ENCODE peak calls at places on chromosomes 2 and 18, in seven cellular contexts. X is lower lobe of right lung, Q is H1, N is osteocyte, A is H9, O is WERI-Rb-1, V is OCI-LY7. Z is an unnamed sample.

GRCh38 chr2:22601007-22601406 is 784.0 kb upstream of the KLHL29 start:
- DNase-seq in X (no peak), Q (no peak), N (no peak), A (no peak), O (no peak), V (no peak), Z (no peak)

GRCh38 chr2:173982918-173983317 is 17.7 kb upstream of the SP3 start:
- DNase-seq in X (no peak), Q (no peak), N (no peak), A (no peak), O (peak; percentile 32), V (no peak), Z (no peak)

GRCh38 chr2:121345887-121346286 is 60.9 kb upstream of the TFCP2L1 start:
- DNase-seq in X (no peak), Q (no peak), N (no peak), A (no peak), O (no peak), V (no peak), Z (no peak)

GRCh38 chr2:173151671-173152398 is 76.2 kb downstream of the MAP3K20 start:
- DNase-seq in X (no peak), Q (no peak), N (no peak), A (no peak), O (no peak), V (no peak), Z (no peak)

GRCh38 chr2:82344670-82345069 is 2040.1 kb upstream of the LRRTM1 start:
- DNase-seq in X (no peak), Q (peak; percentile 17), N (no peak), A (peak; percentile 30), O (no peak), V (no peak), Z (no peak)

GRCh38 chr2:140011287-140011686 is 1231.1 kb upstream of the NXPH2 start:
- DNase-seq in X (no peak), Q (no peak), N (no peak), A (no peak), O (no peak), V (no peak), Z (no peak)

GRCh38 chr2:234444888-234445287 is 52.0 kb downstream of the ARL4C start:
- DNase-seq in X (no peak), Q (no peak), N (no peak), A (no peak), O (no peak), V (peak; percentile 71), Z (peak; percentile 26)

GRCh38 chr18:59033361-59033760 is 106.3 kb upstream of the SEC11C start:
- DNase-seq in X (no peak), Q (no peak), N (peak; percentile 40), A (no peak), O (no peak), V (no peak), Z (no peak)

GRCh38 chr2:23617817-23618216 is 232.8 kb downstream of the KLHL29 start:
- DNase-seq in X (no peak), Q (no peak), N (no peak), A (no peak), O (no peak), V (no peak), Z (no peak)

GRCh38 chr2:34204560-34204959 is 605.5 kb upstream of the FAM98A start:
- DNase-seq in X (no peak), Q (no peak), N (no peak), A (no peak), O (no peak), V (no peak), Z (no peak)

GRCh38 chr18:66621816-66622576 is 18.1 kb upstream of the CDH19 start:
- DNase-seq in X (no peak), Q (no peak), N (no peak), A (no peak), O (peak; percentile 38), V (no peak), Z (no peak)

GRCh38 chr2:27566628-27567027 is 16.2 kb upstream of the ZNF512 start:
- DNase-seq in X (no peak), Q (no peak), N (no peak), A (no peak), O (no peak), V (no peak), Z (no peak)

GRCh38 chr18:57437433-57437781 is 2.2 kb downstream of the ONECUT2 start:
- DNase-seq in X (no peak), Q (no peak), N (no peak), A (peak; percentile 61), O (peak; percentile 69), V (no peak), Z (peak; percentile 29)

GRCh38 chr18:27723168-27723567 is 453.8 kb downstream of the CDH2 start:
- DNase-seq in X (no peak), Q (no peak), N (no peak), A (no peak), O (no peak), V (no peak), Z (no peak)

GRCh38 chr2:70305531-70305930 is 3.7 kb upstream of the FAM136A start:
- DNase-seq in X (no peak), Q (no peak), N (peak; percentile 64), A (no peak), O (peak; percentile 35), V (no peak), Z (no peak)

GRCh38 chr18:34834897-34835296 is 124.8 kb downstream of the DTNA start:
- DNase-seq in X (no peak), Q (no peak), N (no peak), A (no peak), O (no peak), V (no peak), Z (peak; percentile 5)

GRCh38 chr18:47752796-47753645 is 177.4 kb downstream of the SMAD2 start:
- DNase-seq in X (no peak), Q (no peak), N (no peak), A (no peak), O (no peak), V (no peak), Z (no peak)

GRCh38 chr18:47754311-47755101 is 176.0 kb downstream of the SMAD2 start:
- DNase-seq in X (no peak), Q (peak; percentile 71), N (no peak), A (peak; percentile 91), O (peak; percentile 92), V (peak; percentile 20), Z (peak; percentile 83)

GRCh38 chr18:47756364-47757016 is 174.0 kb downstream of the SMAD2 start:
- DNase-seq in X (peak; percentile 74), Q (peak; percentile 34), N (no peak), A (peak; percentile 81), O (peak; percentile 85), V (peak; percentile 34), Z (peak; percentile 69)

GRCh38 chr18:47755102-47755456 is 175.4 kb downstream of the SMAD2 start:
- DNase-seq in X (no peak), Q (no peak), N (no peak), A (no peak), O (no peak), V (no peak), Z (no peak)

GRCh38 chr18:47758000-47758399 is 172.5 kb downstream of the SMAD2 start:
- DNase-seq in X (no peak), Q (no peak), N (no peak), A (no peak), O (no peak), V (peak; percentile 2), Z (no peak)
- TF ChIP-seq CTCF in X (peak; percentile 36), Q (no peak), N (peak; percentile 8), A (peak; percentile 68), O (peak; percentile 52), V (peak; percentile 54), Z (no peak)

GRCh38 chr2:53275743-53276142 is 491.9 kb upstream of the CHAC2 start:
- DNase-seq in X (no peak), Q (no peak), N (no peak), A (no peak), O (no peak), V (no peak), Z (no peak)
- TF ChIP-seq CTCF in X (no peak), Q (no peak), N (no peak), A (no peak), O (no peak), V (no peak), Z (no peak)

GRCh38 chr2:238738917-238739316 is 109.0 kb upstream of the TWIST2 start:
- DNase-seq in X (no peak), Q (no peak), N (no peak), A (no peak), O (no peak), V (no peak), Z (no peak)

GRCh38 chr2:238741277-238741676 is 106.6 kb upstream of the TWIST2 start:
- DNase-seq in X (no peak), Q (no peak), N (peak; percentile 56), A (no peak), O (no peak), V (no peak), Z (no peak)

GRCh38 chr2:238742066-238742465 is 105.8 kb upstream of the TWIST2 start:
- DNase-seq in X (no peak), Q (no peak), N (no peak), A (no peak), O (no peak), V (no peak), Z (no peak)

GRCh38 chr2:238742664-238743063 is 105.2 kb upstream of the TWIST2 start:
- DNase-seq in X (no peak), Q (no peak), N (no peak), A (no peak), O (no peak), V (no peak), Z (no peak)

GRCh38 chr2:238739668-238740067 is 108.2 kb upstream of the TWIST2 start:
- DNase-seq in X (no peak), Q (no peak), N (no peak), A (no peak), O (no peak), V (no peak), Z (no peak)
- TF ChIP-seq CTCF in X (no peak), Q (peak; percentile 4), N (no peak), A (peak; percentile 63), O (no peak), V (peak; percentile 40), Z (no peak)

GRCh38 chr2:229715895-229716507 is 1.6 kb upstream of the DNER start:
- DNase-seq in X (no peak), Q (no peak), N (no peak), A (peak; percentile 55), O (peak; percentile 42), V (peak; percentile 55), Z (peak; percentile 32)
- TF ChIP-seq CTCF in X (peak; percentile 18), Q (peak; percentile 59), N (peak; percentile 44), A (peak; percentile 78), O (peak; percentile 70), V (peak; percentile 85), Z (peak; percentile 3)

GRCh38 chr18:45231606-45232005 is 383.7 kb upstream of the SLC14A2 start:
- DNase-seq in X (no peak), Q (no peak), N (no peak), A (no peak), O (no peak), V (no peak), Z (no peak)
- TF ChIP-seq CTCF in X (no peak), Q (no peak), N (no peak), A (no peak), O (no peak), V (no peak), Z (no peak)